ENCODE peak calls at places on chromosome 12, in nine cellular contexts. One of them, this sample, is unnamed.

GRCh38 chr12:117084405-117085317 is 14.6 kb downstream of the TESC start:
- DNase-seq in amniotic stem cell: no peak
- DNase-seq in CD8-positive, alpha-beta T cell: no peak
- DNase-seq in GM12892: no peak
- DNase-seq in hypothalamus: no peak
- DNase-seq in Ammon's horn: no peak
- DNase-seq in activated T-helper 1 cell treated with anti-CD3 and anti-CD28 coated beads, Interleukin-12 subunit alpha, Interleukin-12 subunit beta, Interleukin-2, Interleukin-4 antibody, amounts not matched to agents 30 ng/mL and 10 ng/mL and 1 ng/mL, durations not matched to agents 14 hours and 24 hours and 36 hours: no peak
- DNase-seq in pancreas: no peak
- DNase-seq in fibroblast of pulmonary artery: no peak
- DNase-seq in this sample: no peak

GRCh38 chr12:57151741-57152407 is 4.5 kb upstream of the LRP1-AS start:
- DNase-seq in activated T-helper 1 cell treated with anti-CD3 and anti-CD28 coated beads, Interleukin-12 subunit alpha, Interleukin-12 subunit beta, Interleukin-2, Interleukin-4 antibody, amounts not matched to agents 30 ng/mL and 10 ng/mL and 1 ng/mL, durations not matched to agents 14 hours and 24 hours and 36 hours: no peak
- DNase-seq in amniotic stem cell: peak
- DNase-seq in pancreas: no peak
- DNase-seq in hypothalamus: peak
- DNase-seq in CD8-positive, alpha-beta T cell: no peak
- DNase-seq in Ammon's horn: peak
- DNase-seq in GM12892: no peak
- DNase-seq in fibroblast of pulmonary artery: peak
- DNase-seq in this sample: no peak

GRCh38 chr12:104122298-104122697 is 15.7 kb downstream of the NFYB start:
- DNase-seq in GM12892: no peak
- DNase-seq in Ammon's horn: no peak
- DNase-seq in CD8-positive, alpha-beta T cell: no peak
- DNase-seq in amniotic stem cell: no peak
- DNase-seq in pancreas: no peak
- DNase-seq in activated T-helper 1 cell treated with anti-CD3 and anti-CD28 coated beads, Interleukin-12 subunit alpha, Interleukin-12 subunit beta, Interleukin-2, Interleukin-4 antibody, amounts not matched to agents 30 ng/mL and 10 ng/mL and 1 ng/mL, durations not matched to agents 14 hours and 24 hours and 36 hours: no peak
- DNase-seq in hypothalamus: no peak
- DNase-seq in fibroblast of pulmonary artery: no peak
- DNase-seq in this sample: no peak

GRCh38 chr12:53602176-53602942 is 23.8 kb downstream of the ATF7 start:
- DNase-seq in hypothalamus: no peak
- DNase-seq in fibroblast of pulmonary artery: no peak
- DNase-seq in CD8-positive, alpha-beta T cell: no peak
- DNase-seq in GM12892: no peak
- DNase-seq in amniotic stem cell: no peak
- DNase-seq in activated T-helper 1 cell treated with anti-CD3 and anti-CD28 coated beads, Interleukin-12 subunit alpha, Interleukin-12 subunit beta, Interleukin-2, Interleukin-4 antibody, amounts not matched to agents 30 ng/mL and 10 ng/mL and 1 ng/mL, durations not matched to agents 14 hours and 24 hours and 36 hours: no peak
- DNase-seq in pancreas: no peak
- DNase-seq in Ammon's horn: peak
- DNase-seq in this sample: no peak

GRCh38 chr12:132462778-132463177 is 27.2 kb upstream of the FBRSL1 start:
- DNase-seq in CD8-positive, alpha-beta T cell: no peak
- DNase-seq in fibroblast of pulmonary artery: no peak
- DNase-seq in activated T-helper 1 cell treated with anti-CD3 and anti-CD28 coated beads, Interleukin-12 subunit alpha, Interleukin-12 subunit beta, Interleukin-2, Interleukin-4 antibody, amounts not matched to agents 30 ng/mL and 10 ng/mL and 1 ng/mL, durations not matched to agents 14 hours and 24 hours and 36 hours: no peak
- DNase-seq in hypothalamus: no peak
- DNase-seq in pancreas: no peak
- DNase-seq in amniotic stem cell: no peak
- DNase-seq in Ammon's horn: no peak
- DNase-seq in GM12892: no peak
- DNase-seq in this sample: no peak

GRCh38 chr12:65232490-65233077 is 45.9 kb upstream of the MSRB3 start:
- DNase-seq in fibroblast of pulmonary artery: peak
- DNase-seq in activated T-helper 1 cell treated with anti-CD3 and anti-CD28 coated beads, Interleukin-12 subunit alpha, Interleukin-12 subunit beta, Interleukin-2, Interleukin-4 antibody, amounts not matched to agents 30 ng/mL and 10 ng/mL and 1 ng/mL, durations not matched to agents 14 hours and 24 hours and 36 hours: no peak
- DNase-seq in Ammon's horn: no peak
- DNase-seq in pancreas: no peak
- DNase-seq in hypothalamus: no peak
- DNase-seq in GM12892: no peak
- DNase-seq in CD8-positive, alpha-beta T cell: no peak
- DNase-seq in amniotic stem cell: no peak
- DNase-seq in this sample: no peak

GRCh38 chr12:20946732-20947131 is 136.2 kb downstream of the SLCO1B3 start:
- DNase-seq in amniotic stem cell: no peak
- DNase-seq in fibroblast of pulmonary artery: peak
- DNase-seq in activated T-helper 1 cell treated with anti-CD3 and anti-CD28 coated beads, Interleukin-12 subunit alpha, Interleukin-12 subunit beta, Interleukin-2, Interleukin-4 antibody, amounts not matched to agents 30 ng/mL and 10 ng/mL and 1 ng/mL, durations not matched to agents 14 hours and 24 hours and 36 hours: no peak
- DNase-seq in Ammon's horn: no peak
- DNase-seq in hypothalamus: no peak
- DNase-seq in pancreas: peak
- DNase-seq in GM12892: no peak
- DNase-seq in CD8-positive, alpha-beta T cell: no peak
- DNase-seq in this sample: peak

GRCh38 chr12:52873832-52874572 is 25.2 kb upstream of the KRT78 start:
- DNase-seq in hypothalamus: no peak
- DNase-seq in activated T-helper 1 cell treated with anti-CD3 and anti-CD28 coated beads, Interleukin-12 subunit alpha, Interleukin-12 subunit beta, Interleukin-2, Interleukin-4 antibody, amounts not matched to agents 30 ng/mL and 10 ng/mL and 1 ng/mL, durations not matched to agents 14 hours and 24 hours and 36 hours: peak
- DNase-seq in amniotic stem cell: peak
- DNase-seq in pancreas: peak
- DNase-seq in GM12892: peak
- DNase-seq in fibroblast of pulmonary artery: peak
- DNase-seq in Ammon's horn: peak
- DNase-seq in CD8-positive, alpha-beta T cell: no peak
- DNase-seq in this sample: peak

GRCh38 chr12:4960030-4960429 is 50.3 kb downstream of the KCNA1 start:
- DNase-seq in hypothalamus: no peak
- DNase-seq in CD8-positive, alpha-beta T cell: no peak
- DNase-seq in GM12892: no peak
- DNase-seq in activated T-helper 1 cell treated with anti-CD3 and anti-CD28 coated beads, Interleukin-12 subunit alpha, Interleukin-12 subunit beta, Interleukin-2, Interleukin-4 antibody, amounts not matched to agents 30 ng/mL and 10 ng/mL and 1 ng/mL, durations not matched to agents 14 hours and 24 hours and 36 hours: no peak
- DNase-seq in Ammon's horn: no peak
- DNase-seq in fibroblast of pulmonary artery: no peak
- DNase-seq in pancreas: no peak
- DNase-seq in amniotic stem cell: no peak
- DNase-seq in this sample: no peak

GRCh38 chr12:17076335-17076734 is 470.4 kb upstream of the LMO3 start:
- DNase-seq in hypothalamus: no peak
- DNase-seq in amniotic stem cell: no peak
- DNase-seq in GM12892: no peak
- DNase-seq in pancreas: no peak
- DNase-seq in fibroblast of pulmonary artery: no peak
- DNase-seq in activated T-helper 1 cell treated with anti-CD3 and anti-CD28 coated beads, Interleukin-12 subunit alpha, Interleukin-12 subunit beta, Interleukin-2, Interleukin-4 antibody, amounts not matched to agents 30 ng/mL and 10 ng/mL and 1 ng/mL, durations not matched to agents 14 hours and 24 hours and 36 hours: no peak
- DNase-seq in Ammon's horn: peak
- DNase-seq in CD8-positive, alpha-beta T cell: no peak
- DNase-seq in this sample: no peak

GRCh38 chr12:62654558-62655241 is 188.1 kb downstream of the MON2 start:
- DNase-seq in activated T-helper 1 cell treated with anti-CD3 and anti-CD28 coated beads, Interleukin-12 subunit alpha, Interleukin-12 subunit beta, Interleukin-2, Interleukin-4 antibody, amounts not matched to agents 30 ng/mL and 10 ng/mL and 1 ng/mL, durations not matched to agents 14 hours and 24 hours and 36 hours: no peak
- DNase-seq in amniotic stem cell: no peak
- DNase-seq in hypothalamus: no peak
- DNase-seq in CD8-positive, alpha-beta T cell: no peak
- DNase-seq in GM12892: no peak
- DNase-seq in pancreas: no peak
- DNase-seq in Ammon's horn: no peak
- DNase-seq in fibroblast of pulmonary artery: no peak
- DNase-seq in this sample: no peak

GRCh38 chr12:77003244-77003643 is 62.1 kb downstream of the E2F7 start:
- DNase-seq in amniotic stem cell: no peak
- DNase-seq in GM12892: no peak
- DNase-seq in fibroblast of pulmonary artery: no peak
- DNase-seq in hypothalamus: no peak
- DNase-seq in activated T-helper 1 cell treated with anti-CD3 and anti-CD28 coated beads, Interleukin-12 subunit alpha, Interleukin-12 subunit beta, Interleukin-2, Interleukin-4 antibody, amounts not matched to agents 30 ng/mL and 10 ng/mL and 1 ng/mL, durations not matched to agents 14 hours and 24 hours and 36 hours: no peak
- DNase-seq in Ammon's horn: no peak
- DNase-seq in pancreas: no peak
- DNase-seq in CD8-positive, alpha-beta T cell: no peak
- DNase-seq in this sample: no peak

GRCh38 chr12:120404271-120404670 is 33.6 kb upstream of the COX6A1 start:
- DNase-seq in hypothalamus: no peak
- DNase-seq in amniotic stem cell: no peak
- DNase-seq in Ammon's horn: no peak
- DNase-seq in activated T-helper 1 cell treated with anti-CD3 and anti-CD28 coated beads, Interleukin-12 subunit alpha, Interleukin-12 subunit beta, Interleukin-2, Interleukin-4 antibody, amounts not matched to agents 30 ng/mL and 10 ng/mL and 1 ng/mL, durations not matched to agents 14 hours and 24 hours and 36 hours: no peak
- DNase-seq in pancreas: no peak
- DNase-seq in GM12892: no peak
- DNase-seq in fibroblast of pulmonary artery: no peak
- DNase-seq in CD8-positive, alpha-beta T cell: no peak
- DNase-seq in this sample: no peak

GRCh38 chr12:52007158-52007921 is 594 bp downstream of the TAMALIN start:
- DNase-seq in pancreas: peak
- DNase-seq in amniotic stem cell: no peak
- DNase-seq in activated T-helper 1 cell treated with anti-CD3 and anti-CD28 coated beads, Interleukin-12 subunit alpha, Interleukin-12 subunit beta, Interleukin-2, Interleukin-4 antibody, amounts not matched to agents 30 ng/mL and 10 ng/mL and 1 ng/mL, durations not matched to agents 14 hours and 24 hours and 36 hours: peak
- DNase-seq in hypothalamus: no peak
- DNase-seq in Ammon's horn: no peak
- DNase-seq in GM12892: no peak
- DNase-seq in CD8-positive, alpha-beta T cell: peak
- DNase-seq in fibroblast of pulmonary artery: peak
- DNase-seq in this sample: no peak

GRCh38 chr12:85367886-85368385 is 87.9 kb downstream of the ALX1 start:
- DNase-seq in CD8-positive, alpha-beta T cell: no peak
- DNase-seq in hypothalamus: no peak
- DNase-seq in pancreas: no peak
- DNase-seq in fibroblast of pulmonary artery: no peak
- DNase-seq in Ammon's horn: no peak
- DNase-seq in amniotic stem cell: no peak
- DNase-seq in GM12892: no peak
- DNase-seq in activated T-helper 1 cell treated with anti-CD3 and anti-CD28 coated beads, Interleukin-12 subunit alpha, Interleukin-12 subunit beta, Interleukin-2, Interleukin-4 antibody, amounts not matched to agents 30 ng/mL and 10 ng/mL and 1 ng/mL, durations not matched to agents 14 hours and 24 hours and 36 hours: no peak
- DNase-seq in this sample: no peak

GRCh38 chr12:48063530-48063929 is 42.3 kb downstream of the SENP1 start:
- DNase-seq in activated T-helper 1 cell treated with anti-CD3 and anti-CD28 coated beads, Interleukin-12 subunit alpha, Interleukin-12 subunit beta, Interleukin-2, Interleukin-4 antibody, amounts not matched to agents 30 ng/mL and 10 ng/mL and 1 ng/mL, durations not matched to agents 14 hours and 24 hours and 36 hours: no peak
- DNase-seq in pancreas: no peak
- DNase-seq in Ammon's horn: no peak
- DNase-seq in amniotic stem cell: no peak
- DNase-seq in CD8-positive, alpha-beta T cell: no peak
- DNase-seq in hypothalamus: no peak
- DNase-seq in GM12892: no peak
- DNase-seq in fibroblast of pulmonary artery: no peak
- DNase-seq in this sample: no peak

GRCh38 chr12:92158711-92159534 is 13.3 kb upstream of the BTG1 start:
- DNase-seq in CD8-positive, alpha-beta T cell: no peak
- DNase-seq in pancreas: no peak
- DNase-seq in fibroblast of pulmonary artery: no peak
- DNase-seq in hypothalamus: no peak
- DNase-seq in amniotic stem cell: no peak
- DNase-seq in GM12892: no peak
- DNase-seq in activated T-helper 1 cell treated with anti-CD3 and anti-CD28 coated beads, Interleukin-12 subunit alpha, Interleukin-12 subunit beta, Interleukin-2, Interleukin-4 antibody, amounts not matched to agents 30 ng/mL and 10 ng/mL and 1 ng/mL, durations not matched to agents 14 hours and 24 hours and 36 hours: no peak
- DNase-seq in Ammon's horn: peak
- DNase-seq in this sample: no peak

This sample was measured in left lobe of liver.